ENCODE peak calls at places on chromosomes 1 and 21, in seven cellular contexts. Z is Calu3, W is MCF 10A, E is foreskin fibroblast, I is IMR-90, T is A549, Y is GM06990. Q is an unnamed sample.

GRCh38 chr1:68301538-68301937 is 69.2 kb upstream of the WLS start:
- DNase-seq in Y (no peak), Z (no peak), W (no peak), T (no peak), I (peak), E (peak), Q (no peak)

GRCh38 chr1:55970711-55971110 is 608.7 kb downstream of the PLPP3 start:
- DNase-seq in I (peak), Z (no peak), T (no peak), W (peak), Y (no peak), E (no peak), Q (no peak)

GRCh38 chr1:35085421-35085820 is 6.2 kb downstream of the ZMYM1 start:
- DNase-seq in T (no peak), W (peak), I (no peak), E (no peak), Y (no peak), Z (no peak), Q (no peak)

GRCh38 chr21:26843912-26844257 is 1.3 kb downstream of the ADAMTS1 start:
- DNase-seq in T (peak), E (no peak), Z (no peak), I (peak), W (peak), Y (no peak), Q (no peak)

GRCh38 chr1:230384380-230385172 is 41.6 kb downstream of the PGBD5 start:
- DNase-seq in Z (no peak), I (no peak), W (no peak), E (no peak), Y (no peak), T (no peak), Q (no peak)

GRCh38 chr1:57222801-57223200 is 201.1 kb downstream of the DAB1 start:
- DNase-seq in Z (no peak), W (no peak), T (no peak), I (no peak), Y (no peak), E (no peak), Q (peak)

GRCh38 chr1:32771561-32772280 is 45.4 kb downstream of the YARS1 start:
- DNase-seq in Y (no peak), I (no peak), W (no peak), T (no peak), E (no peak), Z (no peak), Q (no peak)

GRCh38 chr1:234408757-234409156 is 35.5 kb downstream of the COA6 start:
- DNase-seq in T (no peak), I (no peak), Z (no peak), W (no peak), Y (no peak), E (no peak), Q (no peak)

GRCh38 chr1:150968491-150968890 is 6.1 kb downstream of the CERS2 start:
- DNase-seq in T (no peak), W (no peak), I (no peak), Z (no peak), Y (no peak), E (no peak), Q (no peak)

GRCh38 chr1:96424882-96425281 is 296.7 kb upstream of the PTBP2 start:
- DNase-seq in T (no peak), Y (no peak), W (no peak), I (peak), E (no peak), Z (no peak), Q (no peak)

GRCh38 chr1:26164036-26164927 is 4.5 kb downstream of the C1orf232 start:
- DNase-seq in I (no peak), W (no peak), E (no peak), T (peak), Y (no peak), Z (peak), Q (peak)

GRCh38 chr1:165629848-165630628 is 996 bp upstream of the MGST3 start:
- DNase-seq in W (no peak), T (no peak), I (no peak), Y (no peak), E (no peak), Z (no peak), Q (no peak)

GRCh38 chr1:47578026-47578861 is 140.4 kb downstream of the FOXD2 start:
- DNase-seq in E (no peak), T (no peak), Y (no peak), Z (peak), I (no peak), W (no peak), Q (peak)

GRCh38 chr21:39097981-39098380 is 85.3 kb downstream of the PSMG1 start:
- DNase-seq in E (no peak), Z (no peak), T (no peak), Y (no peak), W (no peak), I (no peak), Q (no peak)

GRCh38 chr1:74205236-74205635 is 7.2 kb downstream of the FPGT start:
- DNase-seq in Y (no peak), T (no peak), Z (no peak), E (peak), I (peak), W (no peak), Q (no peak)

GRCh38 chr21:14273736-14274538 is 58.0 kb downstream of the RBM11 start:
- DNase-seq in T (no peak), W (no peak), E (no peak), I (no peak), Y (no peak), Z (peak), Q (no peak)

GRCh38 chr1:87956766-87957165 is 628.1 kb downstream of the LMO4 start:
- DNase-seq in Y (no peak), Z (no peak), T (no peak), W (no peak), I (peak), E (no peak), Q (no peak)

GRCh38 chr1:82091274-82091673 is 290.5 kb downstream of the ADGRL2 start:
- DNase-seq in E (no peak), Z (no peak), W (no peak), T (no peak), Y (no peak), I (no peak), Q (no peak)

GRCh38 chr1:31101147-31101502 is 35.6 kb upstream of the PUM1 start:
- DNase-seq in E (peak), W (peak), T (no peak), Y (no peak), I (peak), Z (no peak), Q (peak)

GRCh38 chr1:41862411-41863221 is 56.1 kb downstream of the HIVEP3 start:
- DNase-seq in W (peak), I (peak), Z (no peak), E (peak), T (peak), Y (no peak), Q (peak)

GRCh38 chr1:119743776-119744597 is 24.7 kb downstream of the HMGCS2 start:
- DNase-seq in E (peak), Y (peak), W (peak), Z (peak), T (peak), I (peak), Q (peak)

GRCh38 chr1:235067396-235068154 is 61.1 kb downstream of the TOMM20 start:
- DNase-seq in Y (no peak), I (peak), E (peak), W (peak), T (peak), Z (peak), Q (peak)

GRCh38 chr1:235329139-235329808 is 904 bp downstream of the GGPS1 start:
- DNase-seq in I (peak), E (peak), T (peak), W (peak), Y (peak), Z (peak), Q (peak)

GRCh38 chr1:68376441-68376840 is 73.3 kb downstream of the RPE65 start:
- DNase-seq in I (no peak), Y (no peak), Z (no peak), T (no peak), W (no peak), E (no peak), Q (no peak)

GRCh38 chr1:23594927-23595353 is 35.6 kb upstream of the ID3 start:
- DNase-seq in E (no peak), Y (peak), I (no peak), Z (no peak), W (no peak), T (no peak), Q (peak)

GRCh38 chr1:29786791-29787732 is 550.7 kb downstream of the PTPRU start:
- DNase-seq in Y (no peak), E (peak), Z (no peak), T (no peak), I (no peak), W (no peak), Q (no peak)

GRCh38 chr21:45631540-45631939 is 12.0 kb upstream of the PCBP3 start:
- DNase-seq in Y (no peak), T (no peak), W (no peak), I (no peak), E (no peak), Z (no peak), Q (no peak)

GRCh38 chr21:44509539-44509938 is 30.5 kb downstream of the KRTAP10-1 start:
- DNase-seq in W (peak), T (peak), Y (no peak), E (no peak), Z (peak), I (no peak), Q (peak)

GRCh38 chr1:243508303-243508713 is 252.5 kb downstream of the SDCCAG8 start:
- DNase-seq in I (no peak), W (no peak), Z (no peak), T (no peak), Y (no peak), E (no peak), Q (peak)

GRCh38 chr1:225451840-225452515 is 24.1 kb upstream of the LBR start:
- DNase-seq in W (no peak), E (no peak), I (no peak), Z (no peak), T (no peak), Y (no peak), Q (no peak)
- TF ChIP-seq CTCF in W (no peak), E (no peak), I (no peak), Z (no peak), T (no peak), Y (peak), Q (no peak)

GRCh38 chr1:27392096-27392777 is at the start of gene GPR3:
- DNase-seq in Y (peak), I (peak), E (peak), Z (peak), T (peak), W (peak), Q (peak)

GRCh38 chr1:27393641-27394281 is 1.3 kb downstream of the GPR3 start:
- DNase-seq in I (no peak), E (no peak), W (no peak), Y (no peak), Z (no peak), T (no peak), Q (no peak)

GRCh38 chr1:27394282-27394658 is 1.8 kb downstream of the GPR3 start:
- DNase-seq in Y (no peak), I (no peak), T (no peak), E (no peak), Z (no peak), W (no peak), Q (no peak)

GRCh38 chr1:27391511-27392095 is 819 bp upstream of the GPR3 start:
- DNase-seq in W (peak), I (peak), Z (peak), Y (no peak), T (peak), E (no peak), Q (no peak)

GRCh38 chr1:27392778-27393635 is 585 bp downstream of the GPR3 start:
- DNase-seq in I (no peak), Y (no peak), T (peak), E (no peak), W (no peak), Z (peak), Q (peak)
- TF ChIP-seq CTCF in I (peak), Y (peak), T (no peak), E (peak), W (peak), Z (no peak), Q (peak)

GRCh38 chr1:54944610-54945392 is 35.6 kb upstream of the TMEM61 start:
- DNase-seq in E (peak), I (peak), Y (peak), Z (peak), T (peak), W (peak), Q (peak)
- TF ChIP-seq CTCF in E (peak), I (peak), Y (peak), Z (peak), T (peak), W (peak), Q (peak)

GRCh38 chr1:106793686-106794085 is 262.8 kb upstream of the PRMT6 start:
- DNase-seq in T (no peak), W (no peak), E (no peak), I (no peak), Z (no peak), Y (no peak), Q (no peak)

DNA sequence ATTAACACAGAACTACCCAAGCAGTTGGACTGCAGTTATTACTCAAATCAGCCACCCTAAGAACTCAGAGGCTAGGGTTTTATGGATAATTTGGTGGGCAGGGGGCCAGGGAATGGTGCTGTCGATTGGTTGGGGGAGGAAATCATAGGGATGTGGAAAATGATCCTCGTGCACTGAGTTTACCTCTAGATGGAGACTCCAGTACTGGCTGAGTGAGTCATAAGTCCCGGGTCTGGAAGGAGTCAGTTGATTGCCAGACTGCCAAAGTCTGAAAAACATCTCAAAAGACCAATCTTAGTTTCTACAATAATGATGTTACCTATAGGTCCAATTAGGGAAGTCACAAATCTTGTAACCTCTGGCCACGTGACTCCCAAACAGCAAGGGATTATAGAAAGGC is 257.5 kb upstream of the PRMT6 start:
- DNase-seq in Y (no peak), E (peak), I (peak), T (no peak), Z (peak), W (peak), Q (no peak)
- TF ChIP-seq CTCF in Y (no peak), E (no peak), I (no peak), T (no peak), Z (no peak), W (no peak), Q (no peak)

DNA sequence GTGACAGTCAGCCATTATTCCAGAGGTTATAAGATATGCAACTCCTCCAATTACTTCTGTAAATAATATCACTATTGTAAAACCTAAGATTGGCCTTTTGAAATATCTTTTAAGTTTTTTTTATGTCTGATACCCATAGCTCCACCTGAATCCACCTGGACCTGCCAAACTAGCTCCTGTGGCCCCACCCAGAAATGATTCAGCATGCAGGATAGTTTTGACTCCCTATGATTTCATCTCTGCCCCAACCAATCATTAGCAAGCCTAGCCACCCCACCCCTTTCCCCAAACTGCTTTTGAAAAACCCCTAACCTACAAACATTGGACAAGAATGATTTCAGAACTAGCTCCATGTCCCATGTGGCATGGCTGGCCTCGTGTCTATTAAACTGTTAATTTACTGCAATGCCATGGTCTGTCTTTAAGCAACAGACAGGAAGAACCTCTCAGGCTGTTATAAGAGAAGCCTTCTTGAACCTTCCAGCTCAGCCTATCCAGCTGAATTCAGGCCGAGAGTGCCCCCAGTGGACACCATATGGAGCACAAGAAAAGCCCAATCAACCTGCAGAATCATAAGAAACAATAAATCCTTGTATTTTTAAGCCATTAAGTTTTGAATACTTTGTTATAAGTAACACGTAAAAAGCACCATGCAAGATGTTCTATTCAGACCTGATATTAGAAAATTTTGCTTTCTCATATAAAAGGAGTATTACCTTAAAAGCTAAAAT is 263.0 kb upstream of the ZRANB2 start:
- DNase-seq in W (no peak), Y (no peak), I (no peak), T (no peak), E (no peak), Z (no peak), Q (peak)
- TF ChIP-seq CTCF in W (no peak), Y (peak), I (no peak), T (no peak), E (no peak), Z (no peak), Q (peak)

DNA sequence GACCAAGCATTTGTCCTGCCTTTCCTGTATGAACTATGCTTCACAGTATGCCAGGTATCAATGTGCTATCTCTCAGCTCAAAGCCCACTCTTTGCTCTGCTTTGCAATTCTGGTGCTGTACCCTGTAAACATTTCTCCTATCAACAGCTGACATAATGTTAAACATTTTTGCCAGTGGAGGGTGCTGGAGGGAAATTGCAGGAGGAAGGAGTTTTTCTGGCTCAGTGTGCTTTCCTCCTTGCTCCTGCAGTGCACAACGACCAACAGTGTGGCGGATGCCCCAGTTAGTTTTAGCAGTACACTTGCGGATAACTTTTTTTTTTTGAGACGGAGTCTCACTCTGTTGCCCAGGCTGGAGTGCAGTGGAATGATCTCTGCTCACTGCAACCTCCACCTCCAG is 67.1 kb upstream of the PTGFRN start:
- DNase-seq in Z (no peak), T (no peak), E (no peak), Y (no peak), I (no peak), W (no peak), Q (no peak)
- TF ChIP-seq CTCF in Z (no peak), T (no peak), E (no peak), Y (no peak), I (peak), W (no peak), Q (no peak)

GRCh38 chr1:6386371-6386949 is 7.1 kb downstream of the ACOT7 start:
- DNase-seq in T (no peak), Y (no peak), E (peak), I (peak), W (peak), Z (no peak), Q (no peak)
- TF ChIP-seq CTCF in T (no peak), Y (no peak), E (no peak), I (no peak), W (no peak), Z (no peak), Q (no peak)

DNA sequence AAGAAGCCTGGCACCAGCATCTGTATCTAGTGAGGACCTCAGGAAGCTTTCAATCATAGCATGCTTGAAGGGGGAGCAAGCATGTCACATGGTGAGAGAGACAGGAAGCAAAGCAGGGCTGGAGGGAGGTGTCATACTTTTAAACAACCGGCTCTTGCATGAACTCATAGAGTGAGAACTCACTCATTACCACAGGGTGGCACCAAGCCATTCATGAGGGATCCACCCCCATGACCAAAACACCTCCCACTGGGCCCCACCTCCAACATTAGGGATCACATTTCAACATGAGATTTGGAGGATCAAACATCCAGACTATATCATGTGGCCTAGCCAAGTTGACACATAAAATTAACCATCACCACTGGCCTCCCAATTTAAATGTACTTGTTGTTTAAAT is 125.1 kb upstream of the KCND3 start:
- DNase-seq in Y (no peak), I (no peak), T (no peak), W (peak), Z (no peak), E (no peak), Q (no peak)
- TF ChIP-seq CTCF in Y (no peak), I (no peak), T (no peak), W (no peak), Z (no peak), E (no peak), Q (no peak)

DNA sequence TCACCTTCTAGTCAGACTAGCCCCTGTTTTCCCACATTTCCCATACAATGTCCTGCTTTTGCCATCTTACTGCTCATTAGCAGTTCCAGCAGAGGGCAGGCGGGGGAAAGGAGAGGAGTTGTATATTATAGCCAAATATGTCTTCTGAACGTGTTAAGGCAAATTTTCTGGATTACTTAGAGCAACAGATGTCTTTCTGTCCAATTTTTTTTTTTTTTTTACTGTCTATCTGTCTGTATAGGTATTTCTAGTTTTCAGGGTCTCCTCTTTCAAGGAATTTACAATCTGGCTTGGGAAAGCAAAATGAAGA is 30.0 kb upstream of the DDAH1 start:
- DNase-seq in W (peak), Y (no peak), I (peak), E (no peak), T (peak), Z (peak), Q (no peak)
- TF ChIP-seq CTCF in W (peak), Y (no peak), I (peak), E (peak), T (peak), Z (no peak), Q (no peak)

GRCh38 chr1:203591626-203592025 is 35.0 kb upstream of the ATP2B4 start:
- DNase-seq in E (no peak), Y (no peak), W (no peak), I (no peak), Z (no peak), T (no peak), Q (no peak)

GRCh38 chr1:203592728-203593127 is 33.9 kb upstream of the ATP2B4 start:
- DNase-seq in W (no peak), Y (no peak), T (no peak), Z (no peak), I (peak), E (no peak), Q (no peak)

GRCh38 chr1:203592156-203592555 is 34.5 kb upstream of the ATP2B4 start:
- DNase-seq in T (no peak), E (no peak), Z (no peak), W (no peak), Y (no peak), I (peak), Q (no peak)

GRCh38 chr1:203593143-203593542 is 33.5 kb upstream of the ATP2B4 start:
- DNase-seq in E (no peak), Z (no peak), W (no peak), Y (no peak), I (no peak), T (no peak), Q (no peak)

GRCh38 chr1:203593723-203594122 is 32.9 kb upstream of the ATP2B4 start:
- DNase-seq in I (peak), E (no peak), W (peak), Y (no peak), Z (peak), T (peak), Q (peak)
- TF ChIP-seq CTCF in I (no peak), E (peak), W (peak), Y (peak), Z (no peak), T (no peak), Q (peak)

Q was measured in NB4.